ENCODE peak calls at places on chromosomes 5 and 9, in ten cellular contexts. One of them, this sample, is unnamed.

GRCh38 chr9:135036861-135037465 is 50.5 kb upstream of the OLFM1 start:
- DNase-seq in activated CD4-positive, alpha-beta T cell treated with anti-CD3 and anti-CD28 coated beads, Interleukin-2, amount 50 U/mL, for 1 hour: no peak
- DNase-seq in amygdala: no peak
- DNase-seq in iPS-NIHi11: no peak
- DNase-seq in RPMI7951: no peak
- DNase-seq in ascending aorta: peak
- DNase-seq in dorsolateral prefrontal cortex: no peak
- DNase-seq in HEK293T: no peak
- DNase-seq in head of caudate nucleus: no peak
- DNase-seq in NCI-H1092: no peak
- DNase-seq in this sample: no peak

GRCh38 chr5:172891716-172892421 is 57.8 kb downstream of the ERGIC1 start:
- DNase-seq in activated CD4-positive, alpha-beta T cell treated with anti-CD3 and anti-CD28 coated beads, Interleukin-2, amount 50 U/mL, for 1 hour: no peak
- DNase-seq in amygdala: no peak
- DNase-seq in iPS-NIHi11: no peak
- DNase-seq in RPMI7951: no peak
- DNase-seq in ascending aorta: peak
- DNase-seq in dorsolateral prefrontal cortex: no peak
- DNase-seq in HEK293T: no peak
- DNase-seq in head of caudate nucleus: no peak
- DNase-seq in NCI-H1092: no peak
- DNase-seq in this sample: no peak

GRCh38 chr9:13358128-13358527 is 78.6 kb upstream of the MPDZ start:
- DNase-seq in activated CD4-positive, alpha-beta T cell treated with anti-CD3 and anti-CD28 coated beads, Interleukin-2, amount 50 U/mL, for 1 hour: no peak
- DNase-seq in amygdala: no peak
- DNase-seq in iPS-NIHi11: no peak
- DNase-seq in RPMI7951: peak
- DNase-seq in ascending aorta: no peak
- DNase-seq in dorsolateral prefrontal cortex: no peak
- DNase-seq in HEK293T: no peak
- DNase-seq in head of caudate nucleus: no peak
- DNase-seq in NCI-H1092: no peak
- DNase-seq in this sample: no peak

GRCh38 chr5:93303291-93303691 is 277.7 kb downstream of the NR2F1-AS1 start:
- DNase-seq in activated CD4-positive, alpha-beta T cell treated with anti-CD3 and anti-CD28 coated beads, Interleukin-2, amount 50 U/mL, for 1 hour: no peak
- DNase-seq in amygdala: no peak
- DNase-seq in iPS-NIHi11: no peak
- DNase-seq in RPMI7951: peak
- DNase-seq in ascending aorta: no peak
- DNase-seq in dorsolateral prefrontal cortex: no peak
- DNase-seq in HEK293T: no peak
- DNase-seq in head of caudate nucleus: no peak
- DNase-seq in NCI-H1092: no peak
- DNase-seq in this sample: no peak

GRCh38 chr9:83024501-83025125 is 38.3 kb downstream of the RASEF start:
- DNase-seq in activated CD4-positive, alpha-beta T cell treated with anti-CD3 and anti-CD28 coated beads, Interleukin-2, amount 50 U/mL, for 1 hour: no peak
- DNase-seq in amygdala: no peak
- DNase-seq in iPS-NIHi11: no peak
- DNase-seq in RPMI7951: no peak
- DNase-seq in ascending aorta: no peak
- DNase-seq in dorsolateral prefrontal cortex: no peak
- DNase-seq in HEK293T: no peak
- DNase-seq in head of caudate nucleus: no peak
- DNase-seq in NCI-H1092: no peak
- DNase-seq in this sample: no peak

GRCh38 chr5:178331491-178331981 is 98.9 kb upstream of the PHYKPL start:
- DNase-seq in activated CD4-positive, alpha-beta T cell treated with anti-CD3 and anti-CD28 coated beads, Interleukin-2, amount 50 U/mL, for 1 hour: no peak
- DNase-seq in amygdala: peak
- DNase-seq in iPS-NIHi11: no peak
- DNase-seq in RPMI7951: peak
- DNase-seq in ascending aorta: no peak
- DNase-seq in dorsolateral prefrontal cortex: peak
- DNase-seq in HEK293T: no peak
- DNase-seq in head of caudate nucleus: peak
- DNase-seq in NCI-H1092: no peak
- DNase-seq in this sample: peak

GRCh38 chr5:174275959-174276358 is 230.5 kb downstream of the NSG2 start:
- DNase-seq in activated CD4-positive, alpha-beta T cell treated with anti-CD3 and anti-CD28 coated beads, Interleukin-2, amount 50 U/mL, for 1 hour: no peak
- DNase-seq in amygdala: no peak
- DNase-seq in iPS-NIHi11: no peak
- DNase-seq in RPMI7951: no peak
- DNase-seq in ascending aorta: no peak
- DNase-seq in dorsolateral prefrontal cortex: no peak
- DNase-seq in HEK293T: no peak
- DNase-seq in head of caudate nucleus: no peak
- DNase-seq in NCI-H1092: no peak
- DNase-seq in this sample: no peak

GRCh38 chr9:23615569-23615968 is 210.5 kb downstream of the ELAVL2 start:
- DNase-seq in activated CD4-positive, alpha-beta T cell treated with anti-CD3 and anti-CD28 coated beads, Interleukin-2, amount 50 U/mL, for 1 hour: no peak
- DNase-seq in amygdala: no peak
- DNase-seq in iPS-NIHi11: no peak
- DNase-seq in RPMI7951: peak
- DNase-seq in ascending aorta: no peak
- DNase-seq in dorsolateral prefrontal cortex: no peak
- DNase-seq in HEK293T: no peak
- DNase-seq in head of caudate nucleus: no peak
- DNase-seq in NCI-H1092: no peak
- DNase-seq in this sample: peak

GRCh38 chr5:81363093-81363886 is 30.6 kb downstream of the ACOT12 start:
- DNase-seq in activated CD4-positive, alpha-beta T cell treated with anti-CD3 and anti-CD28 coated beads, Interleukin-2, amount 50 U/mL, for 1 hour: no peak
- DNase-seq in amygdala: no peak
- DNase-seq in iPS-NIHi11: no peak
- DNase-seq in RPMI7951: no peak
- DNase-seq in ascending aorta: no peak
- DNase-seq in dorsolateral prefrontal cortex: no peak
- DNase-seq in HEK293T: no peak
- DNase-seq in head of caudate nucleus: no peak
- DNase-seq in NCI-H1092: no peak
- DNase-seq in this sample: no peak

GRCh38 chr5:56327810-56328209 is 94.7 kb upstream of the ANKRD55 start:
- DNase-seq in activated CD4-positive, alpha-beta T cell treated with anti-CD3 and anti-CD28 coated beads, Interleukin-2, amount 50 U/mL, for 1 hour: peak
- DNase-seq in amygdala: no peak
- DNase-seq in iPS-NIHi11: no peak
- DNase-seq in RPMI7951: peak
- DNase-seq in ascending aorta: no peak
- DNase-seq in dorsolateral prefrontal cortex: no peak
- DNase-seq in HEK293T: no peak
- DNase-seq in head of caudate nucleus: no peak
- DNase-seq in NCI-H1092: no peak
- DNase-seq in this sample: no peak